ENCODE peak calls at places on chromosome 5, in four cellular contexts. One of them, this sample, is unnamed.

GRCh38 chr5:67287795-67288194 is 91.2 kb upstream of the CD180 start:
- DNase-seq in CD4-positive, alpha-beta memory T cell: no peak
- DNase-seq in sigmoid colon: no peak
- DNase-seq in heart right ventricle: no peak
- DNase-seq in this sample: no peak

GRCh38 chr5:61167382-61167781 is 5.1 kb upstream of the SMIM15 start:
- DNase-seq in sigmoid colon: no peak
- DNase-seq in CD4-positive, alpha-beta memory T cell: no peak
- DNase-seq in heart right ventricle: no peak
- DNase-seq in this sample: no peak

GRCh38 chr5:143921525-143922311 is 109.8 kb downstream of the HMHB1 start:
- DNase-seq in sigmoid colon: no peak
- DNase-seq in heart right ventricle: no peak
- DNase-seq in CD4-positive, alpha-beta memory T cell: no peak
- DNase-seq in this sample: no peak

GRCh38 chr5:146240951-146241350 is 37.5 kb downstream of the RBM27 start:
- DNase-seq in sigmoid colon: no peak
- DNase-seq in CD4-positive, alpha-beta memory T cell: no peak
- DNase-seq in heart right ventricle: no peak
- DNase-seq in this sample: no peak

GRCh38 chr5:91742504-91742903 is 359.4 kb upstream of the ARRDC3 start:
- DNase-seq in CD4-positive, alpha-beta memory T cell: no peak
- DNase-seq in sigmoid colon: no peak
- DNase-seq in heart right ventricle: no peak
- DNase-seq in this sample: no peak

GRCh38 chr5:123156577-123157296 is 67.7 kb downstream of the PRDM6 start:
- DNase-seq in sigmoid colon: no peak
- DNase-seq in heart right ventricle: no peak
- DNase-seq in CD4-positive, alpha-beta memory T cell: no peak
- DNase-seq in this sample: no peak

GRCh38 chr5:157679801-157680200 is 8.5 kb downstream of the C5orf52 start:
- DNase-seq in heart right ventricle: no peak
- DNase-seq in sigmoid colon: no peak
- DNase-seq in CD4-positive, alpha-beta memory T cell: no peak
- DNase-seq in this sample: no peak

GRCh38 chr5:53360811-53361210 is 119.6 kb upstream of the FST start:
- DNase-seq in heart right ventricle: no peak
- DNase-seq in CD4-positive, alpha-beta memory T cell: no peak
- DNase-seq in sigmoid colon: no peak
- DNase-seq in this sample: no peak

GRCh38 chr5:76785493-76785892 is 33.3 kb upstream of the F2RL1 start:
- DNase-seq in sigmoid colon: no peak
- DNase-seq in CD4-positive, alpha-beta memory T cell: no peak
- DNase-seq in heart right ventricle: no peak
- DNase-seq in this sample: no peak

GRCh38 chr5:81045389-81045807 is 85.2 kb downstream of the RASGRF2 start:
- DNase-seq in CD4-positive, alpha-beta memory T cell: no peak
- DNase-seq in heart right ventricle: no peak
- DNase-seq in sigmoid colon: no peak
- DNase-seq in this sample: no peak

GRCh38 chr5:5492087-5492933 is 69.8 kb downstream of the ICE1 start:
- DNase-seq in CD4-positive, alpha-beta memory T cell: peak
- DNase-seq in sigmoid colon: no peak
- DNase-seq in heart right ventricle: no peak
- DNase-seq in this sample: no peak

GRCh38 chr5:127988149-127988755 is 95.3 kb upstream of the SLC12A2 start:
- DNase-seq in sigmoid colon: no peak
- DNase-seq in heart right ventricle: no peak
- DNase-seq in CD4-positive, alpha-beta memory T cell: no peak
- DNase-seq in this sample: no peak

GRCh38 chr5:116970318-116970717 is 395.7 kb upstream of the SEMA6A start:
- DNase-seq in heart right ventricle: no peak
- DNase-seq in sigmoid colon: no peak
- DNase-seq in CD4-positive, alpha-beta memory T cell: no peak
- DNase-seq in this sample: no peak

GRCh38 chr5:157651623-157652376 is 438 bp downstream of the SOX30 start:
- DNase-seq in heart right ventricle: peak
- DNase-seq in CD4-positive, alpha-beta memory T cell: peak
- DNase-seq in sigmoid colon: peak
- DNase-seq in this sample: peak

GRCh38 chr5:68911840-68912690 is 181.7 kb upstream of the SLC30A5 start:
- DNase-seq in heart right ventricle: peak
- DNase-seq in sigmoid colon: no peak
- DNase-seq in CD4-positive, alpha-beta memory T cell: no peak
- DNase-seq in this sample: no peak

GRCh38 chr5:72878854-72879253 is 62.4 kb downstream of the TNPO1 start:
- DNase-seq in CD4-positive, alpha-beta memory T cell: no peak
- DNase-seq in heart right ventricle: no peak
- DNase-seq in sigmoid colon: no peak
- DNase-seq in this sample: no peak

GRCh38 chr5:177089146-177089545 is 2.4 kb downstream of the FGFR4 start:
- DNase-seq in heart right ventricle: peak
- DNase-seq in CD4-positive, alpha-beta memory T cell: no peak
- DNase-seq in sigmoid colon: peak
- DNase-seq in this sample: no peak

GRCh38 chr5:181160144-181160754 is 12.9 kb downstream of the OR2V2 start:
- DNase-seq in CD4-positive, alpha-beta memory T cell: peak
- DNase-seq in sigmoid colon: peak
- DNase-seq in heart right ventricle: peak
- DNase-seq in this sample: peak
- H3K27ac ChIP-seq in CD4-positive, alpha-beta memory T cell: peak
- H3K27ac ChIP-seq in sigmoid colon: peak
- H3K27ac ChIP-seq in heart right ventricle: no peak
- H3K27ac ChIP-seq in this sample: no peak

GRCh38 chr5:1544294-1545010 is 20.7 kb upstream of the LPCAT1 start:
- DNase-seq in sigmoid colon: peak
- DNase-seq in CD4-positive, alpha-beta memory T cell: no peak
- DNase-seq in heart right ventricle: no peak
- DNase-seq in this sample: peak

GRCh38 chr5:1542011-1542410 is 18.3 kb upstream of the LPCAT1 start:
- DNase-seq in sigmoid colon: peak
- DNase-seq in heart right ventricle: no peak
- DNase-seq in CD4-positive, alpha-beta memory T cell: no peak
- DNase-seq in this sample: peak

GRCh38 chr5:1542755-1543154 is 19.0 kb upstream of the LPCAT1 start:
- DNase-seq in sigmoid colon: peak
- DNase-seq in heart right ventricle: no peak
- DNase-seq in CD4-positive, alpha-beta memory T cell: no peak
- DNase-seq in this sample: peak

GRCh38 chr5:1545126-1545797 is 21.5 kb upstream of the LPCAT1 start:
- DNase-seq in CD4-positive, alpha-beta memory T cell: no peak
- DNase-seq in sigmoid colon: peak
- DNase-seq in heart right ventricle: no peak
- DNase-seq in this sample: no peak

GRCh38 chr5:1543398-1544293 is 19.9 kb upstream of the LPCAT1 start:
- DNase-seq in CD4-positive, alpha-beta memory T cell: no peak
- DNase-seq in sigmoid colon: peak
- DNase-seq in heart right ventricle: no peak
- DNase-seq in this sample: peak
- H3K27ac ChIP-seq in CD4-positive, alpha-beta memory T cell: no peak
- H3K27ac ChIP-seq in sigmoid colon: no peak
- H3K27ac ChIP-seq in heart right ventricle: no peak
- H3K27ac ChIP-seq in this sample: no peak

GRCh38 chr5:147963436-147963835 is 57.1 kb upstream of the C5orf46 start:
- DNase-seq in CD4-positive, alpha-beta memory T cell: no peak
- DNase-seq in heart right ventricle: no peak
- DNase-seq in sigmoid colon: no peak
- DNase-seq in this sample: no peak
- H3K27ac ChIP-seq in CD4-positive, alpha-beta memory T cell: no peak
- H3K27ac ChIP-seq in heart right ventricle: peak
- H3K27ac ChIP-seq in sigmoid colon: no peak
- H3K27ac ChIP-seq in this sample: no peak

GRCh38 chr5:17114233-17114632 is 103.2 kb upstream of the BASP1 start:
- DNase-seq in sigmoid colon: no peak
- DNase-seq in CD4-positive, alpha-beta memory T cell: no peak
- DNase-seq in heart right ventricle: no peak
- DNase-seq in this sample: no peak
- H3K27ac ChIP-seq in sigmoid colon: no peak
- H3K27ac ChIP-seq in CD4-positive, alpha-beta memory T cell: no peak
- H3K27ac ChIP-seq in heart right ventricle: no peak
- H3K27ac ChIP-seq in this sample: no peak

GRCh38 chr5:139725073-139725830 is 70.4 kb upstream of the PSD2 start:
- DNase-seq in sigmoid colon: peak
- DNase-seq in heart right ventricle: peak
- DNase-seq in CD4-positive, alpha-beta memory T cell: no peak
- DNase-seq in this sample: peak
- H3K27ac ChIP-seq in sigmoid colon: peak
- H3K27ac ChIP-seq in heart right ventricle: no peak
- H3K27ac ChIP-seq in CD4-positive, alpha-beta memory T cell: no peak
- H3K27ac ChIP-seq in this sample: no peak

GRCh38 chr5:111237470-111237869 is 13.3 kb downstream of the CAMK4 start:
- DNase-seq in heart right ventricle: no peak
- DNase-seq in CD4-positive, alpha-beta memory T cell: no peak
- DNase-seq in sigmoid colon: no peak
- DNase-seq in this sample: no peak
- H3K27ac ChIP-seq in heart right ventricle: no peak
- H3K27ac ChIP-seq in CD4-positive, alpha-beta memory T cell: peak
- H3K27ac ChIP-seq in sigmoid colon: no peak
- H3K27ac ChIP-seq in this sample: no peak

GRCh38 chr5:114782869-114783268 is 386.8 kb downstream of the TRIM36 start:
- DNase-seq in sigmoid colon: no peak
- DNase-seq in CD4-positive, alpha-beta memory T cell: no peak
- DNase-seq in heart right ventricle: peak
- DNase-seq in this sample: peak
- H3K27ac ChIP-seq in sigmoid colon: no peak
- H3K27ac ChIP-seq in CD4-positive, alpha-beta memory T cell: no peak
- H3K27ac ChIP-seq in heart right ventricle: no peak
- H3K27ac ChIP-seq in this sample: no peak

GRCh38 chr5:137753227-137753985 is 757 bp downstream of the HNRNPA0 start:
- DNase-seq in sigmoid colon: peak
- DNase-seq in heart right ventricle: peak
- DNase-seq in CD4-positive, alpha-beta memory T cell: peak
- DNase-seq in this sample: peak
- H3K27ac ChIP-seq in sigmoid colon: peak
- H3K27ac ChIP-seq in heart right ventricle: peak
- H3K27ac ChIP-seq in CD4-positive, alpha-beta memory T cell: peak
- H3K27ac ChIP-seq in this sample: peak